ENCODE peak calls at places on chromosomes 11 and 22, in four cellular contexts. L is CD8-positive, alpha-beta T cell; X is WTC11; P is A549. I is an unnamed sample.

GRCh38 chr11:9566561-9567063 is 6.9 kb upstream of the WEE1 start:
- DNase-seq in L (no peak), X (no peak), P (no peak), I (no peak)

GRCh38 chr22:50282361-50283144 is 12.4 kb upstream of the MAPK11 start:
- DNase-seq in L (no peak), X (no peak), P (peak; percentile 69), I (no peak)

GRCh38 chr11:20050551-20051333 is 109.5 kb downstream of the DBX1 start:
- DNase-seq in L (no peak), X (peak; percentile 24), P (no peak), I (no peak)

GRCh38 chr11:72308226-72309073 is 64.5 kb upstream of the PHOX2A start:
- DNase-seq in L (no peak), X (no peak), P (no peak), I (no peak)

GRCh38 chr22:28064941-28065340 is 145.9 kb upstream of the PITPNB start:
- DNase-seq in L (no peak), X (no peak), P (no peak), I (no peak)

GRCh38 chr22:28411125-28411524 is 268.5 kb downstream of the TTC28 start:
- DNase-seq in L (no peak), X (no peak), P (no peak), I (no peak)

GRCh38 chr22:43698403-43698802 is 113.7 kb downstream of the EFCAB6 start:
- DNase-seq in L (no peak), X (no peak), P (no peak), I (no peak)

GRCh38 chr11:18253778-18254338 is 5.4 kb upstream of the SAA2 start:
- DNase-seq in L (no peak), X (no peak), P (no peak), I (no peak)

GRCh38 chr11:64324692-64325469 is 7.0 kb downstream of the PRDX5 start:
- DNase-seq in L (no peak), X (no peak), P (no peak), I (no peak)

GRCh38 chr11:68721075-68721474 is 30.2 kb downstream of the TESMIN start:
- DNase-seq in L (no peak), X (no peak), P (no peak), I (no peak)

GRCh38 chr11:67160872-67161783 is 42.1 kb downstream of the KDM2A start:
- DNase-seq in L (no peak), X (no peak), P (no peak), I (no peak)
- TF ChIP-seq CTCF in L (no peak), X (no peak), P (no peak), I (no peak)

DNA sequence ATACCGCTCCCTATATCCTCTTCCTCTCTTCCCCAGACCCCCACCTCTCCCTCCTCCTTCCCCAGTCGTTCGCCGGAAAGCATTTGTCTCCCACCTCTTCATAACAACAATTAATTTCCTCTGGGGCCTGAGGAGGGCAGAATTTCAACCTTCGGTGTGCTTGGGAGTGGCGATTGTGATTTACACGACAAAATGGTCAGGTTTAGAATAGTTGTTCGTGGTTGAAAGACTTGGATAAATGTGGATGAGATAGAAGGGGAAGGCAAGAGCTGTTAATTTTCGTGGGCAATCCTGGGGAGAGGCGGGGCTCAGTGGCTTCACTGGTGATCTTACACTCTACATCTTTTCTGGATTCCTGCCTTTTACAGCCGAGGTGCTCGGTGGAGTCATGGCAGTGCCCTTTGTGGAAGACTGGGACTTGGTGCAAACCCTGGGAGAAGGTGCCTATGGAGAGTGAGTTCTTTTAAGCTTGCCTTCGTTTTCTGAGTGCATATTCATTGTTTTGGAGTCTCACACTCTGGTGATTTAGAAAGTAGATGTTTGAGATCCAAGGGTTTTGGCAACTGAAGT is 1.5 kb downstream of the CHEK1 start:
- DNase-seq in L (peak; percentile 2), X (peak; percentile 14), P (no peak), I (no peak)
- TF ChIP-seq CTCF in L (peak; percentile 44), X (no peak), P (peak; percentile 25), I (no peak)

GRCh38 chr22:42116848-42117424 is 13.7 kb downstream of the CYP2D6 start:
- DNase-seq in L (no peak), X (peak; percentile 62), P (no peak), I (no peak)

GRCh38 chr22:42108848-42109247 is 18.3 kb upstream of the NDUFA6 start:
- DNase-seq in L (no peak), X (no peak), P (no peak), I (no peak)

GRCh38 chr22:42114721-42115120 is 15.9 kb downstream of the CYP2D6 start:
- DNase-seq in L (no peak), X (peak; percentile 67), P (peak; percentile 34), I (no peak)

DNA sequence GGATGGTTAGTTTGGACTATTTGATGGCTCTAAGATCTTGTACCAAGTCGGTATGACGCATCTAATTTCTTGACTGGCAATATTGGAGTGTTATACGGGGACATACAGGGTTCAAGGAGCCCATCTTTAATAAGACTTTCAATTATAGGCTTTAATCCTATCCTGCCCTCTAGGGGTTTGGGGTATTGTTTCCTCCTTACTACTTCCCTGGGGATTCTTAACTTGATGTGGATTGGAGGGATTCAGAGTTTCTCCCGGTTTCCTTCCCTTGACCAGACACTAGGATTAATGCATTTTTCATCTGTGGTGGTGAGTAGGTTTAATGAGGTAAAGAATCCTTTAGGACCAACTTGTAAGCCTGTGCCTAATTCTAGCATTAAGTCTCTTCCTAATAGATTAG is 18.8 kb downstream of the CYP2D6 start:
- DNase-seq in L (no peak), X (no peak), P (no peak), I (no peak)
- TF ChIP-seq CTCF in L (no peak), X (no peak), P (no peak), I (no peak)

GRCh38 chr11:35427158-35427557 is 7.8 kb upstream of the SLC1A2 start:
- DNase-seq in L (no peak), X (no peak), P (no peak), I (no peak)
- TF ChIP-seq CTCF in L (no peak), X (no peak), P (no peak), I (no peak)

GRCh38 chr11:978073-978720 is 52.5 kb downstream of the AP2A2 start:
- DNase-seq in L (no peak), X (no peak), P (no peak), I (no peak)

GRCh38 chr11:976431-977160 is 50.9 kb downstream of the AP2A2 start:
- DNase-seq in L (no peak), X (no peak), P (no peak), I (no peak)

GRCh38 chr11:978781-979180 is 53.1 kb downstream of the AP2A2 start:
- DNase-seq in L (no peak), X (no peak), P (no peak), I (no peak)

GRCh38 chr11:973237-973636 is 47.6 kb downstream of the AP2A2 start:
- DNase-seq in L (no peak), X (no peak), P (no peak), I (no peak)

DNA sequence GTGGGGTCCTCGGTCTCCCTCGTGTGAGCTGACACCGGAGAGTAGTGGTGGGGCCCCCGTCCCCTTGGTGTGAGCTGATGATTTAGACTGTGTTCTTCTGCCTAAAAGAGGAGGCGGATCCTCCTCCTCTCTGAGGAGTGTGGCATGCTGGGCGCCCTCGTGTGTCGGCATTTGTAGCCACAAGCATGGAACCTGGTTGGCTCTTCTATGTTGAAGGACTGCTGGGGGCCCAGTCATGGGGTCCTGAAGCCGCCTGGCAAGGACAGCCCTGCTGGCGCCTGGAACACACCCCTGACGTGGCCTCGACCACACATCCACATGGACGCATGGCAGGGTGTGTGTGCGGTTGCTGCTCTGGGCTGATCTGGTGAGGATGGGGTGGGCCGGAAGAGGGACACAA is 50.2 kb downstream of the AP2A2 start:
- DNase-seq in L (no peak), X (peak; percentile 72), P (peak; percentile 78), I (peak; percentile 37)
- TF ChIP-seq CTCF in L (no peak), X (no peak), P (peak; percentile 52), I (no peak)

DNA sequence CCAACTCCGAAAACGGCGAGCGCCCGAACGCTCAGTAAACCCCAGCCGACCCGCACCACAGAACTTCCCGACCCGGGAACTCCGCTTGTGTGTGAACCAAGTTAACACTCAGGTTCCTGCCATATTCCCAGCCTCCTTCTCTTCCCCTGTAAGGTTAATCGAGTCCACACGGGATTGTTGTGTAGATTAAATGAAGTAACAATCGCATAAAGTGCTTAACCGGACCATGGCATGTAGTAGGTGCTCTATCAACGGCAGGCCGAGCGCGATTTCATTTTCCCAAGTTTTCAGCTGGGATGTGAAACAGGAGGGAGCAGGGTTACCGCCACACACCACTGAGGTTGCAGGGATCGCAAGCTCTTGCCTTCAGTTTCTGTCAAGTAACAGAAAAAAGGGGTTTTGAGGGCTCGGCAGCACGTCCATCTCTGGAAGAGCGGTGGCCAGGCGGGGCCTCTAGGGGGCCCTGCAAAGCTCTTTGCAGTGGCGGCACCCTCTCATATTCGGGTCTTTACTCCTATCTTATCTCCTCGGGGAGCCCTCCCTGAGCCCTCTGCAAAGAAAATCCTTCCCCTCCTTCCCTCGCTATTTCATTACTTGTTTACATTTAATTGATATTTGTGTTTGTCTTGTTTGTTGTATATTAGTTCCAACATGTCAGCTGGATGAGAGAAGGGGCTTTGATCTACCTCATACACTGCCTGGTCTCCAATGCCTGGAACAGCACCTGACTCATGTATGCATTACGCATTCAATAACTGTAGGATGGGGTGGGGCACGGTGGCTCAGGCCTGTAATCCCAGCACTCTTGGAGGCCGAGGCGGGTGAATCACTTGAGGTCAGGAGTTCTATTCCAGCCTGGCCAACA is 792 bp upstream of the PLEKHA7 start:
- DNase-seq in L (no peak), X (peak; percentile 59), P (peak; percentile 89), I (peak; percentile 44)
- TF ChIP-seq CTCF in L (peak; percentile 24), X (peak; percentile 34), P (peak; percentile 66), I (peak; percentile 28)

DNA sequence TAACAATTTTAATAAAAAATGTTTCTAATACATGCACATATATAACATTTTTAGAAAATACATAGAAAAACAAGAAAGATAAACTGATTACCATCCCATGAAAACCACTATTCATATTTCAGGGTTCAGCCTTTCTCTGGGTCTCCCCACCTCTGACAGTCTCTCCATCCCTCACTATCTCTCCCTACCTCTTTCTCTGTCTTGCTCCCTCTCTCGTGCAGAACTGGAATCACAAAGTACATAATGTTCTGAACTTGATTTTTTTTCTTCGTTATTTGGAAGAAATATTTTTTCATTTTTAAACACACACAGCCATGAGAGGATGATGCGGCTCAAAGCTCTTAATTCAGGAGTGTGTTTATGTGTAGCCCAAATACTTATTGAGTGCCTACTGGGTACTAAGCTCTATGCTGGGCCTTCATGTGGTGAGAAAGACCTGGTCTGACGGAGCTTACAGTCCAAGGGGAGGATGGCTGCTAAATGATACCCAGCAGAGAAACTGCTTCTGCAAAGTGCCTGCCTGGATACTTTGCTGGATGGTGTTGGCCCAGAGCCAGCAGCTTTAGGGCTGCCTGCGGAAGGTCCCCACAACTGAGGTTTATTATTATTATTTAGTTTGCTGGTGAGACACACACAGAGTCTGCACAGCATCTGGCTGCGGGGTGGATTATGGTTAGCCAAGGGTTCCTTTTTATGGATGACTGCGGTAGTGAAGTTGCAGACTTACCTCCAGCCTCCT is 42.6 kb downstream of the SC5D start:
- DNase-seq in L (no peak), X (no peak), P (no peak), I (no peak)
- TF ChIP-seq CTCF in L (no peak), X (no peak), P (no peak), I (no peak)

GRCh38 chr11:131909426-131910200 is 539.2 kb downstream of the NTM start:
- DNase-seq in L (no peak), X (no peak), P (no peak), I (no peak)

GRCh38 chr11:131907371-131907770 is 537.0 kb downstream of the NTM start:
- DNase-seq in L (no peak), X (no peak), P (no peak), I (no peak)

GRCh38 chr11:131904756-131905155 is 534.3 kb downstream of the NTM start:
- DNase-seq in L (no peak), X (peak; percentile 53), P (no peak), I (no peak)

GRCh38 chr11:131908316-131908715 is 537.9 kb downstream of the NTM start:
- DNase-seq in L (no peak), X (no peak), P (no peak), I (no peak)

GRCh38 chr11:131906963-131907362 is 536.5 kb downstream of the NTM start:
- DNase-seq in L (no peak), X (no peak), P (no peak), I (no peak)
- TF ChIP-seq CTCF in L (no peak), X (no peak), P (no peak), I (no peak)